ENCODE peak calls at places on chromosomes 1 and 21, in six cellular contexts. K is A549, P is K562, N is H1, J is HCT116, W is NB4. V is an unnamed sample.

GRCh38 chr21:42970946-42971653 is 3.3 kb upstream of the PKNOX1 start:
- DNase-seq in K (no peak), P (no peak), N (no peak), J (no peak), W (no peak), V (no peak)

GRCh38 chr1:197144570-197145325 is 1.7 kb downstream of the ASPM start:
- DNase-seq in K (no peak), P (peak), N (no peak), J (no peak), W (peak), V (peak)

GRCh38 chr1:11719313-11720032 is 16.5 kb upstream of the AGTRAP start:
- DNase-seq in K (no peak), P (peak), N (peak), J (no peak), W (peak), V (peak)

GRCh38 chr1:112817555-112818373 is 102.6 kb upstream of the PPM1J start:
- DNase-seq in K (no peak), P (peak), N (peak), J (no peak), W (no peak), V (no peak)

GRCh38 chr1:12009318-12010001 is 9.8 kb upstream of the MIIP start:
- DNase-seq in K (no peak), P (no peak), N (no peak), J (no peak), W (no peak), V (no peak)

GRCh38 chr1:24319962-24320361 is 805 bp downstream of the GRHL3 start:
- DNase-seq in K (no peak), P (no peak), N (no peak), J (no peak), W (no peak), V (no peak)

GRCh38 chr1:2532485-2533160 is 2.6 kb upstream of the HES5 start:
- DNase-seq in K (no peak), P (no peak), N (no peak), J (no peak), W (no peak), V (no peak)

GRCh38 chr1:226073184-226073950 is 10.9 kb downstream of the H3-3A start:
- DNase-seq in K (no peak), P (no peak), N (no peak), J (no peak), W (no peak), V (no peak)

GRCh38 chr1:169499807-169500206 is 14.1 kb upstream of the SLC19A2 start:
- DNase-seq in K (no peak), P (no peak), N (no peak), J (no peak), W (no peak), V (no peak)

GRCh38 chr1:3518256-3518655 is 63.8 kb downstream of the ARHGEF16 start:
- DNase-seq in K (no peak), P (peak), N (peak), J (no peak), W (peak), V (no peak)

GRCh38 chr1:26351591-26352337 is 2.2 kb downstream of the CRYBG2 start:
- DNase-seq in K (peak), P (peak), N (no peak), J (peak), W (no peak), V (no peak)

GRCh38 chr1:209653915-209654351 is 1.7 kb upstream of the LAMB3 start:
- DNase-seq in K (no peak), P (no peak), N (no peak), J (no peak), W (no peak), V (no peak)

GRCh38 chr1:9905010-9905409 is 5.1 kb downstream of the CTNNBIP1 start:
- DNase-seq in K (no peak), P (no peak), N (no peak), J (no peak), W (peak), V (no peak)

GRCh38 chr1:58648864-58649263 is 51.0 kb downstream of the MYSM1 start:
- DNase-seq in K (no peak), P (no peak), N (no peak), J (no peak), W (no peak), V (no peak)

GRCh38 chr1:24966724-24967346 is 36.8 kb upstream of the RUNX3 start:
- DNase-seq in K (peak), P (peak), N (no peak), J (peak), W (peak), V (no peak)

GRCh38 chr1:231921951-231922350 is 295.4 kb downstream of the DISC1 start:
- DNase-seq in K (no peak), P (no peak), N (no peak), J (no peak), W (no peak), V (no peak)

GRCh38 chr1:220281159-220281574 is 8.9 kb upstream of the RAB3GAP2 start:
- DNase-seq in K (peak), P (no peak), N (no peak), J (peak), W (peak), V (peak)

GRCh38 chr1:151706464-151707415 is 9.9 kb downstream of the CELF3 start:
- DNase-seq in K (no peak), P (no peak), N (no peak), J (no peak), W (no peak), V (no peak)

GRCh38 chr21:29953690-29954089 is 13.9 kb upstream of the GRIK1 start:
- DNase-seq in K (no peak), P (no peak), N (no peak), J (no peak), W (no peak), V (no peak)

GRCh38 chr1:117890452-117890851 is 39.0 kb downstream of the GDAP2 start:
- DNase-seq in K (no peak), P (no peak), N (no peak), J (no peak), W (no peak), V (no peak)

GRCh38 chr1:155322571-155322952 is 1.9 kb downstream of the RUSC1 start:
- DNase-seq in K (peak), P (no peak), N (peak), J (no peak), W (peak), V (peak)

GRCh38 chr1:57252597-57253306 is 171.1 kb downstream of the DAB1 start:
- DNase-seq in K (no peak), P (no peak), N (no peak), J (no peak), W (no peak), V (no peak)

GRCh38 chr21:28550057-28550825 is 442.4 kb downstream of the LTN1 start:
- DNase-seq in K (no peak), P (no peak), N (no peak), J (no peak), W (no peak), V (peak)

DNA sequence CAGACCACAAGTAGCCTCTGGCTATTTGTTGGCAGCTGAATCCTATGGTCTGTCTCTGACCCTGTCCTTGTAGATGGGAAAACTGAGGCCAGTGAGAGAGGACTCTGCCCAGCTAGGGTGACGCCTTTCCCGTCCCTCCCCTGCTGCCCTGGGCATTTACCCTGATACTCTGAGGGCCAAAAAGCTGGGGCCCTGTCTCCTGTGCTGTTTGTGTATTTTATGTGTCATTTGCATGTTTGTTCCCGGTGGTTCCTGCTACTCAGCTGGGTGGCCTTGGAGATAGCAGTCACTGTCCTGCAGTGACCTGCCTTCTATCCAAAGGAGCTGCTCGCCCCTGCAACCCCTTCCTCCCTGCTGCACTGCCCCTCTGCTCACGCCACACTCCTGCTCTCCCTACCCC is 41.2 kb upstream of the KDM4A start:
- DNase-seq in K (no peak), P (no peak), N (no peak), J (no peak), W (no peak), V (no peak)
- TF ChIP-seq MAX in K (no peak), P (no peak), N (no peak), J (no peak), W (no peak), V (no peak)

DNA sequence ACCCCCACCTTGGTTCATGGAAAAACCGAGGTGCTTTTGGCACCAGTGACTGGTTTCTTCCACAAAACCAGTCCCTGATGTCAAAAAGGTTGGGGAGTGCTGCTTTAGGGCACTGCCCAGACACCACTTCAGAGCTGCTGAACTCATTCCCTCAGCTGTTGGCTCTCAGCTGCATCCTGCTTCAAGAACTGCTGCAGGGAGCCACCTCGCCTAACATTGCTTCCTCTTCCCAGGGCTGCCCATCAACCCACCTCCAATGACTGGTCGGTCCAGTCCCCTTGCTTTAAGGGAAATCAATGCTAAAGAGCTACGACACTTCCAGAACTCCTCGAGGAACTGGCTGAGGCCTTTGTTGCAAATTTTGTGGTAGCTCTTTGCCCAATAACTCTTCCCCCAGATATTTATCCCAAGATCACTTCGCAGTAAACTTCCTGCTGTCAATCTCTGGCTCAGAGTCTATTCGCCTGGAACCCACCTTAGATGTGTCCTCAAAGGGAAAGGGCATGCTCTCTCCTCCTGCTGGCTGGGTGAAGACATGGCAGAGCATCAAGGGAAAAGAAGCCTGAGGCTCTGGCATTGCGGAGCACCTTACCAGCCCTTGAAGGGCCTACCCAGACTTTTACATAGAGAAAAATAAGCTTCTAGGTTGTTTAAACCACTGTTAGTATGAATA is 29.0 kb downstream of the C1orf52 start:
- DNase-seq in K (no peak), P (no peak), N (no peak), J (peak), W (peak), V (no peak)
- TF ChIP-seq CTCF in K (no peak), P (peak), N (peak), J (peak), W (peak), V (peak)

GRCh38 chr21:46250146-46250725 is 21.7 kb upstream of the LSS start:
- DNase-seq in K (no peak), P (no peak), N (no peak), J (no peak), W (no peak), V (no peak)

GRCh38 chr21:46246345-46246744 is 17.8 kb upstream of the LSS start:
- DNase-seq in K (no peak), P (no peak), N (no peak), J (no peak), W (no peak), V (no peak)

GRCh38 chr21:46245213-46245915 is 16.8 kb upstream of the LSS start:
- DNase-seq in K (no peak), P (no peak), N (no peak), J (no peak), W (no peak), V (no peak)

GRCh38 chr21:46248827-46249226 is 20.3 kb upstream of the LSS start:
- DNase-seq in K (no peak), P (no peak), N (no peak), J (no peak), W (no peak), V (no peak)

DNA sequence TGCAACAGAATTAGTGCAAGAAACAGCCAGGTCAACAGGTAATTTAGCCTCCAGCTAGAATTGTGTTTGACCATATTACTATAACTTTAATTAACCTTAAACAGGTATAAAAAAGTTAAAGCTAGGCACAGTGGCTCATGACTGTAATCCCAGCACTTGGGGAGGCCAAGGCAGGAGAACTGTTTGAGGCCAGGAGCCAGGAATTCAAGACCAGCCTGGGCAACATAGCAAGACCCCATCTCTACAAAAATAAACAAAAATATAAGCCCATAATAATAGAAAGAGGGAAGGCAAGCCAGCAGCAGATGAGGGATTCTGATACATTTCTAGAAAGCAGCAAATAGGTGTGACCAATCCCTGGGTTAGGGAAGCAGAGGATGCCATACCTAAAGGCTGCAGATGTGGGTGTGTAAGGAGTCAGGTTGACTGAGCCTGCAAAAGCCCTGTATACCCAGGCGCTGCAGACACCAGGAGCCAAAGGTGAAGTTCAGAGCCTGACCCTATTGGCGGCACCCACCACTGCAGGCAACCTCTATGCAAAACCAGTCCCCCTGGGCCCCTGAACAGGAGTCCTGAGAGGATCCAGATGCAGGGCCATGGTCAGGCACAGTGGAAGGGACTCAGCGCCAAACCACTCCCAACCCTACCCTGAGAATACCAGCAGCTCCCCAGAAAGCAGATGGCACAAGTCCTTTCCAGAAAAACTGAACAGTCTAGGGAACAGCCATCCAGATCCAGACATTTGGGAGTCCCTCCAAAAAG is 19.3 kb upstream of the LSS start:
- DNase-seq in K (no peak), P (no peak), N (no peak), J (no peak), W (no peak), V (no peak)
- TF ChIP-seq MAX in K (no peak), P (no peak), N (no peak), J (no peak), W (no peak), V (no peak)

DNA sequence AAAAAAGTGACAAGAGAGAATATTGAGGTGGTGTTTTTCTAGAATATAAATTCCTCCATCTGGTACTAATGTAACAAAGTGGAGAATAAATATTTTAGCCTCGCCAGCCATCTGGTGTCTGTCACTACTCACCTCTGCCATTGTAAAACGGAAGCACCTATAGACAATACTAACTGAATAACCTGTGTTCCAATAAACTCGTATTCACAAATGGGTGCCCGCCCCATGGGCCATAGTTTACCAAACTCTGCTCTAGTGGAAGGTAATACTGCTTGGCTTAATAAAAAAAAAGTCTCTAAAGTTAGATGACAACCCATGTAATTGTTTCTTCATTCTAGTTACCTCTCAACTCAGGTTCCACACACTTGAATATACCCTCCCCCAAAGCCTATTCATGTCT is 8.1 kb downstream of the MIS18A start:
- DNase-seq in K (no peak), P (no peak), N (no peak), J (no peak), W (no peak), V (no peak)
- TF ChIP-seq CTCF in K (no peak), P (no peak), N (no peak), J (no peak), W (no peak), V (no peak)

V was measured in endothelial cell of umbilical vein.